ENCODE peak calls at places on chromosomes 12 and 14, in eight cellular contexts. O is A549, A is hepatocyte, M is AG09309, I is DND-41, H is cardiac fibroblast, T is AG04450, F is SK-N-SH. P is an unnamed sample.

GRCh38 chr12:98644433-98644711 is 216 bp downstream of the IKBIP start:
- DNase-seq in O (peak; percentile 83), A (peak; percentile 62), M (peak; percentile 7), I (no peak), H (no peak), T (no peak), F (no peak), P (no peak)

GRCh38 chr12:42960087-42960527 is 370.6 kb upstream of the PRICKLE1 start:
- DNase-seq in O (peak; percentile 7), A (no peak), M (no peak), I (no peak), H (no peak), T (no peak), F (no peak), P (no peak)

GRCh38 chr14:37678916-37679315 is 83.5 kb downstream of the TTC6 start:
- DNase-seq in O (no peak), A (no peak), M (no peak), I (no peak), H (no peak), T (no peak), F (no peak), P (no peak)

GRCh38 chr14:100782516-100783320 is 43.2 kb upstream of the MEG3 start:
- DNase-seq in O (no peak), A (no peak), M (no peak), I (no peak), H (no peak), T (no peak), F (peak; percentile 93), P (no peak)

GRCh38 chr14:93543766-93544165 is 113.0 kb downstream of the UNC79 start:
- DNase-seq in O (peak; percentile 32), A (peak; percentile 31), M (peak; percentile 1), I (no peak), H (peak; percentile 51), T (no peak), F (peak; percentile 42), P (no peak)

GRCh38 chr14:48598458-48598857 is 923.1 kb upstream of the MDGA2 start:
- DNase-seq in O (no peak), A (no peak), M (no peak), I (no peak), H (no peak), T (no peak), F (no peak), P (no peak)

GRCh38 chr12:82774666-82775065 is 88.0 kb downstream of the TMTC2 start:
- DNase-seq in O (no peak), A (no peak), M (no peak), I (no peak), H (no peak), T (no peak), F (no peak), P (no peak)

GRCh38 chr12:29634057-29634456 is 136.6 kb upstream of the OVCH1 start:
- DNase-seq in O (no peak), A (no peak), M (no peak), I (no peak), H (peak; percentile 56), T (no peak), F (no peak), P (no peak)

GRCh38 chr14:55133416-55133815 is 4.4 kb downstream of the LGALS3 start:
- DNase-seq in O (no peak), A (peak; percentile 40), M (no peak), I (no peak), H (peak; percentile 64), T (no peak), F (peak; percentile 63), P (no peak)

DNA sequence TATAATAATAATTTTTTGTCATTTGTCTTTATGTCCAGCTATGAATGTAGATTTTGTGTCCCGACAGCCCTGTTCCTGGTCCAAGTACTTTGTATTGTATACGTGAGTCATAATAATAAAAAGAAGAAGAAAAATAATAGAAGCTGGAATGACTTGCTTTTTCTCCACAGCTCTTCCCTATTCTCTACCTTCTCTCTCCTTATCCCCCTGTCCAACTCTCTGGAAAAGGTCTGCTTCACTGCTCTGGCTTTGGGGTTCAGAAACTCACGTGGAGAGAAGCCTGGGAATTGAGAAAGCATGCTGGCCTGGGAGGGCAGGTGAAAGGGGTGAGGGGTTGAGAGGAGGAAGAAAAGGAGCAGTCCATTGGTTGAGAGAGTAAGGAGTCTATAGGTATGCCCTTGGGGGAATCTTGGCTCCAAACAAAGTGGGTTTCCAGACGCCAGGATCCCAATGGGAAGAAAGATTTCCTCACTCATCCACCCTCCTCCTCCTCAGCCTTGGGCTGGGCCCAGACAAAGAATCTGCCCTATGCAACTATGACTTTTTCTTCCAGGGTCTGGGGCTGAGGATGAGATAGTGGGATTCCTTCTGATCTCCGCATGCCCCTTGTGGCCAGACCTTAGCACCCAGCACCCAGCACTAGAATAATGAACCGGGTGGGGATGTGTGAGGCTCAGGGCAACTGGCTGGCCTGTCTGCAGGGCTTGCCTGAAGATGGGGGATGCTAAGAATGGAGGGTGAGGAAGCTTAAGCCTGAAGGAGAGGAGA is 4.0 kb downstream of the HOXC8 start:
- DNase-seq in O (peak; percentile 47), A (no peak), M (no peak), I (no peak), H (no peak), T (no peak), F (no peak), P (no peak)
- TF ChIP-seq CTCF in O (no peak), A (no peak), M (no peak), I (peak; percentile 41), H (no peak), T (no peak), F (no peak), P (no peak)

DNA sequence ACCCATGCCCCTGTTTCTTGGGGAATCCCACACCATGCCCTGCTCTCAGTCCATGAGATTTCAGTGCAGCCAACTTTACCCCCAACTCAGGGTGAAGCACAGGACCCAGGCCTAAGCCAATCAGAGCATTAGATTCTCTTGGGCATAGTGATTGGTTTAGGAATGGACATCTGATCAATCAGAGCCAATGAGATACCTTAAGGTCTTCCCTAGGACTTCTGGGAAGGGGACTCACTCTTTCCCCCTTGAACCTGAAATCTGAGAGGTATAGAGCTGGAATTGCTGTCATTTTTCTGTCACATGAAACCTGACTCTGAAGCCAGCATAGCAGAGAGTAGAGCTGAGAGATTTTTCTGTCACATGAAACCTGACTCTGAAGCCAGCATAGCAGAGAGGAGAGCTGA is 127.1 kb downstream of the ZFP36L1 start:
- DNase-seq in O (no peak), A (no peak), M (no peak), I (no peak), H (no peak), T (no peak), F (no peak), P (no peak)
- H3K4me3 ChIP-seq in O (no peak overlapping the region), A (no peak overlapping the region), M (no peak overlapping the region), I (no peak overlapping the region), H (no peak overlapping the region), T (no peak overlapping the region), F (no peak overlapping the region), P (no peak overlapping the region)

GRCh38 chr12:94074216-94074969 is 74.0 kb upstream of the PLXNC1 start:
- DNase-seq in O (no peak), A (no peak), M (no peak), I (no peak), H (peak; percentile 52), T (no peak), F (no peak), P (no peak)

GRCh38 chr12:94073441-94074051 is 74.8 kb upstream of the PLXNC1 start:
- DNase-seq in O (no peak), A (no peak), M (no peak), I (no peak), H (peak; percentile 39), T (no peak), F (no peak), P (no peak)

GRCh38 chr12:94077209-94077608 is 71.2 kb upstream of the PLXNC1 start:
- DNase-seq in O (no peak), A (no peak), M (no peak), I (no peak), H (no peak), T (no peak), F (no peak), P (no peak)

GRCh38 chr12:94078138-94078723 is 70.1 kb upstream of the PLXNC1 start:
- DNase-seq in O (no peak), A (no peak), M (no peak), I (peak; percentile 62), H (no peak), T (no peak), F (no peak), P (no peak)

DNA sequence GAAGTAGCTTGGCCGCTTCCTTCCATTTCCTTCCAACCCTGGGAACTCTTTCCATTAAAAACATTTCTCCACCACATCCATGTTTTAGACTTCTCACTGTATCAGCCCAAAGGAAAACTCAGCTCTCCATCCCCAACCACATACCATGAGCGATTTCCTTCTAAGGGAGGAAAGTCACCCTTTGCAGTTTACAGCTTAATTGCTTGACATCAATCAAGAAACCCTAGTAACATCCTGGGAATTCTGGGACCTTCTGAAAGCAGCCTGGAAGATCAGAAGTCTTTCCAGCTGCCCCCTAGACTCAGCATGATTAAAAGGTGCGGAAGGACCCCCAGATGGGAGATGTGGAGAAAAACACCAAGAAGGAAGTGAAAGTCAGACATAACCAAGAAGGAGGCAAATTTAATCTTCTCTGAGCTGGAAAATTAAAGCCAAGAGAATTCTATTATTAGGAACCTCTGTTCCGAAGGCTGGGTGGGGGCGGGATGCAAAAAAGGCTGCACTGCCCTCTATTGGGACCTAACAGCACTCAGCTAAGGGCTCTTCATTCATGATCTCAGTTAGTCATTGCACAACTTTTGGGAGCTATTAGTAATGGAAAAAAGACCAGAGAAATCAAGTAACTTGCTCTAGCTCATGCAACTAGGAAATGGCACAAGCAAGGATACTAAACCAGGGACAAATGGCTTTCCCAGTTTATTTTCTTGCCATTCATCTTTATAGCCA is 73.2 kb upstream of the PLXNC1 start:
- DNase-seq in O (peak; percentile 66), A (peak; percentile 85), M (peak; percentile 91), I (peak; percentile 29), H (peak; percentile 96), T (peak; percentile 71), F (peak; percentile 48), P (peak; percentile 50)
- TF ChIP-seq CTCF in O (peak; percentile 51), A (peak; percentile 62), M (peak; percentile 77), I (peak; percentile 66), H (peak; percentile 76), T (peak; percentile 80), F (peak; percentile 66), P (peak; percentile 71)

GRCh38 chr12:111766608-111767361 is at the start of gene ALDH2:
- DNase-seq in O (peak; percentile 57), A (peak; percentile 88), M (no peak), I (no peak), H (peak; percentile 71), T (no peak), F (peak; percentile 99), P (no peak)
- H3K4me3 ChIP-seq in O (peak within 1 kb of the TSS; percentile 71), A (peak within 1 kb of the TSS; percentile 89), M (peak within 1 kb of the TSS; percentile 48), I (no peak within 1 kb of the TSS), H (peak within 1 kb of the TSS; percentile 78), T (peak within 1 kb of the TSS; percentile 78), F (peak within 1 kb of the TSS; percentile 66), P (peak within 1 kb of the TSS; percentile 52)

GRCh38 chr14:105398726-105399440 is 545 bp downstream of the TEX22 start:
- DNase-seq in O (peak; percentile 46), A (peak; percentile 48), M (no peak), I (peak; percentile 76), H (peak; percentile 53), T (no peak), F (peak; percentile 90), P (no peak)
- TF ChIP-seq CTCF in O (no peak), A (no peak), M (no peak), I (no peak), H (no peak), T (no peak), F (no peak), P (no peak)

DNA sequence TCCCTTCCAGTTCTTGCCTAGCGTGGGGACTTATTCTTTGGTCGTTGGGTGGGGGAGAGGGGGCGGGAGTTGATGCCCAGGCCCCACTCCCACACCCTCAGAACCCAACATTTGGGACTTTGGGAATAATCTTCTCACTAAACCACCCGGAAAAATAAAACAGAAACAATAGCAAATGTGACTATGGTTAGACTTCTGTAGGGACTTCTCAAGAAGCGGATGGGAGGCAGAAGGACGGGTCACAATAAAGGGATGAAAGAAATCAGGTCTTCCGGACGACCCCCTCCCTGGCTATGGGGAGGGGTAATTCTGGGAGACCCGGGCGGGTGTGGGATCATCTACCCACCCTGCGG is 28.5 kb upstream of the SMUG1 start:
- DNase-seq in O (no peak), A (no peak), M (no peak), I (no peak), H (no peak), T (no peak), F (peak; percentile 42), P (no peak)
- H3K4me3 ChIP-seq in O (peak overlapping the region; percentile 35), A (peak overlapping the region; percentile 2), M (peak overlapping the region; percentile 52), I (no peak overlapping the region), H (peak overlapping the region; percentile 38), T (peak overlapping the region; percentile 56), F (peak overlapping the region; percentile 40), P (peak overlapping the region; percentile 41)